ENCODE peak calls at places on chromosomes 6 and 20, in six cellular contexts. S is LNCaP clone FGC, B is esophagus squamous epithelium, X is heart right ventricle, H is SK-N-SH, I is body of pancreas. J is an unnamed sample.

GRCh38 chr6:22362361-22362760 is 65.5 kb upstream of the PRL start:
- DNase-seq in B (no peak), X (no peak), I (no peak), H (no peak), S (peak), J (no peak)

GRCh38 chr6:44804546-44804945 is 417.0 kb downstream of the CDC5L start:
- DNase-seq in B (no peak), I (no peak), H (no peak), S (no peak), X (no peak), J (no peak)

GRCh38 chr6:25962368-25963127 is at the start of gene TRIM38:
- DNase-seq in S (peak), I (peak), X (no peak), H (no peak), B (peak), J (peak)

GRCh38 chr20:23358923-23359572 is 2.9 kb upstream of the GZF1 start:
- DNase-seq in X (no peak), H (no peak), I (peak), S (no peak), B (no peak), J (no peak)

GRCh38 chr6:39228992-39229767 is at the start of gene KCNK5:
- DNase-seq in I (peak), H (peak), X (peak), S (peak), B (peak), J (peak)

GRCh38 chr20:10521068-10521834 is 86.1 kb downstream of the SLX4IP start:
- DNase-seq in B (no peak), X (no peak), I (no peak), S (no peak), H (no peak), J (no peak)

GRCh38 chr6:33815854-33816253 is 12.1 kb upstream of the MLN start:
- DNase-seq in B (no peak), S (no peak), X (no peak), I (no peak), H (peak), J (peak)

GRCh38 chr20:17611290-17611539 is 41.3 kb downstream of the DSTN start:
- DNase-seq in S (no peak), X (no peak), B (no peak), H (no peak), I (peak), J (no peak)

GRCh38 chr20:23782366-23782983 is 31.7 kb upstream of the CST1 start:
- DNase-seq in H (peak), B (no peak), X (no peak), I (no peak), S (no peak), J (peak)

GRCh38 chr20:62119591-62120364 is 2.5 kb upstream of the LSM14B start:
- DNase-seq in H (no peak), S (no peak), X (peak), I (peak), B (no peak), J (no peak)

GRCh38 chr6:150928882-150929281 is 63.4 kb downstream of the MTHFD1L start:
- DNase-seq in I (no peak), S (no peak), H (no peak), B (no peak), X (no peak), J (peak)
- TF ChIP-seq CTCF in I (peak), S (peak), H (peak), B (no peak), X (no peak), J (peak)

GRCh38 chr20:57391439-57392129 is 388 bp downstream of the RBM38 start:
- DNase-seq in I (no peak), B (no peak), H (peak), S (no peak), X (no peak), J (peak)

GRCh38 chr20:57390604-57391438 is at the start of gene RBM38:
- DNase-seq in H (peak), I (peak), B (no peak), S (no peak), X (peak), J (peak)

GRCh38 chr20:57388953-57389694 is 2.1 kb upstream of the RBM38 start:
- DNase-seq in X (peak), H (no peak), B (peak), I (peak), S (no peak), J (peak)

GRCh38 chr20:57387945-57388351 is 3.2 kb upstream of the RBM38 start:
- DNase-seq in X (no peak), H (no peak), S (no peak), I (no peak), B (no peak), J (no peak)

GRCh38 chr20:57389695-57390603 is 1.2 kb upstream of the RBM38 start:
- DNase-seq in X (no peak), B (no peak), I (peak), S (no peak), H (no peak), J (peak)
- H3K4me3 ChIP-seq in X (peak), B (peak), I (no peak), S (no peak), H (no peak), J (peak)

GRCh38 chr6:150599199-150600002 is at the start of gene PLEKHG1:
- DNase-seq in I (peak), X (peak), S (no peak), B (no peak), H (peak), J (peak)

GRCh38 chr6:150600003-150600301 is 267 bp downstream of the PLEKHG1 start:
- DNase-seq in B (no peak), H (no peak), S (no peak), I (no peak), X (no peak), J (no peak)

GRCh38 chr6:150598858-150599198 is 857 bp upstream of the PLEKHG1 start:
- DNase-seq in B (no peak), X (no peak), H (no peak), S (no peak), I (no peak), J (no peak)

GRCh38 chr6:150598401-150598800 is 1.3 kb upstream of the PLEKHG1 start:
- DNase-seq in B (no peak), S (no peak), I (no peak), H (no peak), X (no peak), J (no peak)

DNA sequence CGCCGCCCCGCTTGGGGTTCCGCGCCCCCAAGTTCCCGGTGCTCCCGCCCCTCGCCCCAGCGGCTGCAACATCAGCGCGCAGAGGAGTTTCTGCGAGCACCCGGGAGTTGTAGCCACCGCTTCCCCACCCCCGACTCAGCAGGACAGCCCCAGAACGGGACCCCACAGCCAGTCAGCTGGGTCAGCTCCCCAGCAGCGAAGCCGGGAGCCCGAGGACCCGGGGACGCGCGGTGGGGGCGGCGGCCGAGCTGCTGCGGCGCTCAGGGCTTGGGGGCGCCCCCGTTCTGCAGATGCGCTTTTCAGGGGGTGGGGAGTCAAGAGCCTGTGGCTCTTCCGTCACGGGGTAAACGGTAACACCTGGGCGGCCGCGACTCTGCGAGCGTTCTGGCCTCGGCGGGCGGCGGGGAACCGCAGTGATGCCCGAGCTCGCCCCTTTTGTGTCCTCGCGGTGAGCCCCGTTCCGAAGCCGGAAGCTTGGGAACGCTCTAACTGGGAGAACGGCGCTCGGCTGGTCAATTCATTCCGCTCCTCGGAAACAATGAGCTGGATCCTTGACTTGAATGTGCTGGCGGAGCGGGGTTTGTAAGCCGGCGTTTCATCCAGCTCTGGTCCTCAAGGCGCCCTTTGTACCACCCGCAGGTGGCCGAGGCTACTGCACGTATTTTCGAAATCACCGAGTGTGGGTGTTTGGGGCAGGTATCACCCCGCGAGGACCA is 775 bp downstream of the PLEKHG1 start:
- DNase-seq in I (peak), S (peak), X (peak), B (peak), H (peak), J (peak)
- TF ChIP-seq CTCF in I (peak), S (peak), X (peak), B (peak), H (peak), J (peak)

DNA sequence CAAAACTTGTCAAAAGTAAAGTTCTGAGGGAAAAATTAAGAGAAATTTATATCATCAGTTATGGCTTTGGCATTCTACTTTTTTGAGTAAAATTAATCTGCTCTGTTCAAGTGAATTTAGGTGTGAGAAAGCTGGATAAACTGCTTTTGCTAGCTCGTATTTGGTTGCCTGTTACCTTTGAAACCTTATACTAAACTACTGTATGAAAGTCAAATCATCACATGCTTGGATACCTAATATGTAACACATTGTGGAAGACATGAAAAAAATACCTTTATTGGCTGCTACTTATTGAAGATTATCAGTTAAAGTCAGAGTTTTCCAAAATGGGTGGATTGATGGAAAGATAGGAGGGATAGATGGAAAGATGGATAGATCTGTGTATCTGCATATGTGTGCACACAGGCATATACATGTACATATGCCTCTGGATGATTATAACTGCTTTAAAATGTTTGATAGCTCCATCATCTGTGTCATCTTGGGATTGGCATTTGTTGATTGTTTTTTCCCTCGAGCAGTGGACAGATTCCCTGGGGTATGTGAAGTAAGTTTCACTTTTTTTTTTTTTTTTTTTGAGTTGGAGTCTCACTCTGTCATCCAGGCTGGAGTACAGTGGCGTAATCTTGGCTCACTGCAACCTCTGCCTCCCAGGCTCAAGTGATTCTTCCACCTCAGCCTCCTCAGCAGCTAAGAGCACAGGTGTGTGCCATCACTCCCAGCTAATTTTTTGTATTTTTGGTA is 24.3 kb downstream of the SCAF8 start:
- DNase-seq in H (no peak), B (no peak), I (no peak), S (no peak), X (no peak), J (no peak)
- H3K4me3 ChIP-seq in H (no peak), B (no peak), I (no peak), S (no peak), X (no peak), J (no peak)

GRCh38 chr20:31739550-31739863 is 417 bp downstream of the TPX2 start:
- DNase-seq in H (no peak), B (no peak), X (no peak), I (no peak), S (no peak), J (no peak)

GRCh38 chr20:31740208-31740607 is 1.1 kb downstream of the TPX2 start:
- DNase-seq in H (peak), S (no peak), B (no peak), I (no peak), X (no peak), J (peak)

GRCh38 chr20:31740656-31741323 is 1.7 kb downstream of the TPX2 start:
- DNase-seq in I (no peak), B (no peak), H (no peak), S (no peak), X (no peak), J (no peak)

DNA sequence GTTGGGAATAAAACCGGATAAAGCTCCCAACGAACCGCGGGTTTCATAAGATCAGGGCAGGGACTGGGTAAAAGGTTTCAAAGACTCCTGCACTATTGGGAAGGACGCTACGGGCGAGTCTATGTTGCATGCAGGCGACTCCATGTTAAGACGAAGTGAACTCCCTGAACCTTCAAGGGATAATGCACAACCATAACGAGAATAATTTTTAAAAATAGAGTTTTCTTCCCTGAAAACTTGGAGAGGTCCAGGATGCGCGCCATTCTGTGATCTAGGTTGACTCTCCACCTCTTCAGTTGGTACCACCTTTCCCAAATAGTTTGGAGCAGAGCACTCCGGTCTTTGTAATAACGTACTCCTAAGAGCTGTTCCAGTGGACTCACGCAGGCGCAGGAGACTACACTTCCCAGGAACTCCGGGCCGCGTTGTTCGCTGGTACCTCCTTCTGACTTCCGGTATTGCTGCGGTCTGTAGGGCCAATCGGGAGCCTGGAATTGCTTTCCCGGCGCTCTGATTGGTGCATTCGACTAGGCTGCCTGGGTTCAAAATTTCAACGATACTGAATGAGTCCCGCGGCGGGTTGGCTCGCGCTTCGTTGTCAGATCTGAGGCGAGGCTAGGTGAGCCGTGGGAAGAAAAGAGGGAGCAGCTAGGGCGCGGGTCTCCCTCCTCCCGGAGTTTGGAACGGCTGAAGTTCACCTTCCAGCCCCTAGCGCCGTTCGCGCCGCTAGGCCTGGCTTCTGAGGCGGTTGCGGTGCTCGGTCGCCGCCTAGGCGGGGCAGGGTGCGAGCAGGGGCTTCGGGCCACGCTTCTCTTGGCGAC is at the start of gene TPX2:
- DNase-seq in B (peak), S (peak), X (peak), H (peak), I (peak), J (peak)
- TF ChIP-seq CTCF in B (peak), S (peak), X (peak), H (peak), I (no peak), J (no peak)

DNA sequence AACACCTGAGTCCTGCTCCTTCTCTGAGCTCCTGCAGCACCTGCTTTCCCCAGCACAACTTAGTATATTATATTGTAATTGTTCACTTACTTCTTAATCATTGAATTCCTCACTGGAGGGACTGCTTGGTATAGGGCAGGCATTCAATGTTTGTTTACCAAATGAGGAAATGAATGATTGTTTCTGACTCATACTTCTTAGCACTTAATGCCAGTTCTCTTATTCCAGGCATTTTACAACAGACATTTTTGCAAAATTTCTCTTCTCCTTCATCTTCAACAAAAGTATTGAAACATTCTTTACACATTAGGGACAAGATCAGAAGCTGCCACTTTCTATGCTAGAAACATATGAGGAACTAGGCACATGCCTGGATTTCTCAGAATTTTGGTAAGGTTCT is 119.4 kb downstream of the TBX18 start:
- DNase-seq in X (no peak), I (no peak), B (no peak), H (no peak), S (no peak), J (no peak)
- H3K4me3 ChIP-seq in X (no peak), I (no peak), B (no peak), H (peak), S (no peak), J (no peak)

DNA sequence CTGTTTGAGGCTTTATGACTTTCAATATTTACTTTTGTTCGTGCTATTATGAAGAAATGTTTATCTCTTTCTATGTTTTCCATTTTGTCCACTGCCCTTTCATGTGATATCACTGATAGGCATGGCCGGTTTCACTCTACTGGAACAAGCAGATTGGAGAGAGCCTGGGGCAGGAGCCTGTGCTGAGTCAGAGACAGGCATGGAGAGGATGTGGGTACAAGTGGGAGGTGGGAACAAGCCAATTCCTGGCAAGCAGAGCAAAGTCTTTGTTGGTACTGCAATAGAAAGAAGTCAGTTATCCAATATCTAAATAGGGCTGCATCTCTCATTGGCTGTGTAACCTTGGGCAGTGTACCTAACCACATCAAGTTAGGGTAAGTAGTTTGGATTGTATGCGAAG is 545.6 kb upstream of the MAP3K7 start:
- DNase-seq in S (no peak), B (no peak), I (no peak), H (no peak), X (no peak), J (no peak)
- TF ChIP-seq CTCF in S (no peak), B (no peak), I (no peak), H (no peak), X (no peak), J (no peak)

GRCh38 chr20:3785240-3786125 is 1.1 kb downstream of the CENPB start:
- DNase-seq in I (peak), H (peak), S (no peak), X (no peak), B (no peak), J (no peak)

GRCh38 chr20:3784226-3784853 is 2.2 kb downstream of the CENPB start:
- DNase-seq in S (no peak), I (no peak), B (no peak), H (no peak), X (no peak), J (no peak)

GRCh38 chr20:3786126-3786484 is 435 bp downstream of the CENPB start:
- DNase-seq in X (peak), S (no peak), B (no peak), H (peak), I (peak), J (peak)

GRCh38 chr20:3783516-3784225 is 2.4 kb upstream of the SPEF1 start:
- DNase-seq in B (no peak), S (no peak), X (no peak), H (no peak), I (no peak), J (no peak)

GRCh38 chr20:3784863-3785239 is 1.7 kb downstream of the CENPB start:
- DNase-seq in H (no peak), I (no peak), X (no peak), B (no peak), S (no peak), J (no peak)
- H3K4me3 ChIP-seq in H (peak), I (no peak), X (peak), B (peak), S (no peak), J (no peak)

GRCh38 chr6:30295844-30296243 is 30.9 kb upstream of the TRIM39 start:
- DNase-seq in X (no peak), B (no peak), S (no peak), H (no peak), I (no peak), J (no peak)
- TF ChIP-seq CTCF in X (no peak), B (no peak), S (no peak), H (no peak), I (no peak), J (no peak)

J was measured in GM12865.